ENCODE peak calls at places on chromosomes 11 and 22, in six cellular contexts. One of them, this sample, is unnamed.
A peak's percentile ranks its signal among the peaks of the same experiment; 100 is the strongest.

GRCh38 chr22:38302906-38303305 is 14.3 kb downstream of the CSNK1E start:
- DNase-seq in NCI-H774: no peak
- DNase-seq in neural crest cell: no peak
- DNase-seq in iris pigment epithelial cell: no peak
- DNase-seq in NCI-H1092: no peak
- DNase-seq in hypothalamus: no peak
- DNase-seq in this sample: no peak

GRCh38 chr11:45698777-45699497 is 33.5 kb upstream of the CHST1 start:
- DNase-seq in NCI-H774: no peak
- DNase-seq in neural crest cell: no peak
- DNase-seq in iris pigment epithelial cell: no peak
- DNase-seq in NCI-H1092: no peak
- DNase-seq in hypothalamus: no peak
- DNase-seq in this sample: no peak

GRCh38 chr11:116932182-116932581 is 94.8 kb upstream of the APOA1 start:
- DNase-seq in NCI-H774: no peak
- DNase-seq in neural crest cell: no peak
- DNase-seq in iris pigment epithelial cell: no peak
- DNase-seq in NCI-H1092: no peak
- DNase-seq in hypothalamus: no peak
- DNase-seq in this sample: no peak

GRCh38 chr11:2466869-2467694 is 22.3 kb downstream of the KCNQ1 start:
- DNase-seq in NCI-H774: no peak
- DNase-seq in neural crest cell: no peak
- DNase-seq in iris pigment epithelial cell: no peak
- DNase-seq in NCI-H1092: no peak
- DNase-seq in hypothalamus: no peak
- DNase-seq in this sample: no peak

GRCh38 chr11:34194576-34195335 is 89.3 kb downstream of the NAT10 start:
- DNase-seq in NCI-H774: no peak
- DNase-seq in neural crest cell: no peak
- DNase-seq in iris pigment epithelial cell: no peak
- DNase-seq in NCI-H1092: no peak
- DNase-seq in hypothalamus: no peak
- DNase-seq in this sample: no peak

GRCh38 chr11:44964526-44965209 is 14.0 kb upstream of the TP53I11 start:
- DNase-seq in NCI-H774: no peak
- DNase-seq in neural crest cell: no peak
- DNase-seq in iris pigment epithelial cell: no peak
- DNase-seq in NCI-H1092: no peak
- DNase-seq in hypothalamus: no peak
- DNase-seq in this sample: no peak

GRCh38 chr22:44049369-44050231 is 25.5 kb downstream of the PARVB start:
- DNase-seq in NCI-H774: no peak
- DNase-seq in neural crest cell: no peak
- DNase-seq in iris pigment epithelial cell: no peak
- DNase-seq in NCI-H1092: no peak
- DNase-seq in hypothalamus: peak; percentile 22
- DNase-seq in this sample: peak; percentile 21

GRCh38 chr11:10654211-10655150 is 39.1 kb downstream of the IRAG1 start:
- DNase-seq in NCI-H774: peak; percentile 37
- DNase-seq in neural crest cell: no peak
- DNase-seq in iris pigment epithelial cell: peak; percentile 75
- DNase-seq in NCI-H1092: no peak
- DNase-seq in hypothalamus: no peak
- DNase-seq in this sample: peak; percentile 89

GRCh38 chr11:94768602-94769511 is 701 bp downstream of the AMOTL1 start:
- DNase-seq in NCI-H774: peak; percentile 26
- DNase-seq in neural crest cell: peak; percentile 26
- DNase-seq in iris pigment epithelial cell: peak; percentile 53
- DNase-seq in NCI-H1092: peak; percentile 28
- DNase-seq in hypothalamus: peak; percentile 36
- DNase-seq in this sample: peak; percentile 63

GRCh38 chr11:36053901-36054300 is 110.0 kb downstream of the LDLRAD3 start:
- DNase-seq in NCI-H774: no peak
- DNase-seq in neural crest cell: no peak
- DNase-seq in iris pigment epithelial cell: no peak
- DNase-seq in NCI-H1092: no peak
- DNase-seq in hypothalamus: no peak
- DNase-seq in this sample: no peak